ENCODE peak calls at places on chromosomes 4 and X, in eight cellular contexts. One of them, this sample, is unnamed. For H3K9me3 and H3K4me1, the result is how much of the 10 kb centered on the place peaks cover.

GRCh38 chrX:9921407-9921806 is 45.8 kb upstream of the CLDN34 start:
- DNase-seq in transverse colon: no peak
- DNase-seq in sigmoid colon: no peak
- DNase-seq in uterus: no peak
- DNase-seq in IMR-90: no peak
- DNase-seq in A549: no peak
- DNase-seq in HepG2: peak
- DNase-seq in ovary: no peak
- DNase-seq in this sample: no peak

GRCh38 chrX:133418588-133418987 is 3.3 kb upstream of the GPC4 start:
- DNase-seq in A549: no peak
- DNase-seq in IMR-90: no peak
- DNase-seq in ovary: no peak
- DNase-seq in sigmoid colon: no peak
- DNase-seq in transverse colon: no peak
- DNase-seq in HepG2: no peak
- DNase-seq in uterus: no peak
- DNase-seq in this sample: no peak

GRCh38 chr4:107292979-107293378 is 256.9 kb upstream of the DKK2 start:
- DNase-seq in HepG2: no peak
- DNase-seq in A549: no peak
- DNase-seq in ovary: no peak
- DNase-seq in transverse colon: no peak
- DNase-seq in sigmoid colon: no peak
- DNase-seq in IMR-90: no peak
- DNase-seq in uterus: no peak
- DNase-seq in this sample: no peak

GRCh38 chrX:10537308-10537707 is 83.1 kb downstream of the MID1 start:
- DNase-seq in sigmoid colon: no peak
- DNase-seq in IMR-90: no peak
- DNase-seq in transverse colon: no peak
- DNase-seq in ovary: no peak
- DNase-seq in A549: no peak
- DNase-seq in HepG2: peak
- DNase-seq in uterus: no peak
- DNase-seq in this sample: no peak

GRCh38 chrX:21745756-21746155 is 12.2 kb downstream of the SMPX start:
- DNase-seq in transverse colon: peak
- DNase-seq in HepG2: no peak
- DNase-seq in ovary: peak
- DNase-seq in uterus: no peak
- DNase-seq in sigmoid colon: no peak
- DNase-seq in IMR-90: peak
- DNase-seq in A549: peak
- DNase-seq in this sample: no peak

GRCh38 chr4:169795585-169795984 is 37.8 kb upstream of the HPF1 start:
- DNase-seq in transverse colon: no peak
- DNase-seq in ovary: no peak
- DNase-seq in uterus: no peak
- DNase-seq in A549: no peak
- DNase-seq in HepG2: no peak
- DNase-seq in sigmoid colon: no peak
- DNase-seq in IMR-90: no peak
- DNase-seq in this sample: no peak

GRCh38 chr4:24674279-24674678 is 89.9 kb upstream of the DHX15 start:
- DNase-seq in HepG2: no peak
- DNase-seq in A549: no peak
- DNase-seq in transverse colon: no peak
- DNase-seq in sigmoid colon: no peak
- DNase-seq in ovary: no peak
- DNase-seq in IMR-90: no peak
- DNase-seq in uterus: no peak
- DNase-seq in this sample: no peak

GRCh38 chrX:132266583-132267355 is 47.5 kb upstream of the RAP2C start:
- DNase-seq in ovary: no peak
- DNase-seq in A549: no peak
- DNase-seq in IMR-90: peak
- DNase-seq in transverse colon: no peak
- DNase-seq in uterus: no peak
- DNase-seq in HepG2: no peak
- DNase-seq in sigmoid colon: no peak
- DNase-seq in this sample: no peak

GRCh38 chrX:108437354-108437753 is 868 bp downstream of the COL4A6 start:
- DNase-seq in HepG2: no peak
- DNase-seq in IMR-90: no peak
- DNase-seq in sigmoid colon: no peak
- DNase-seq in ovary: no peak
- DNase-seq in A549: no peak
- DNase-seq in uterus: no peak
- DNase-seq in transverse colon: no peak
- DNase-seq in this sample: no peak

GRCh38 chr4:37685211-37685725 is 908 bp downstream of the RELL1 start:
- DNase-seq in ovary: no peak
- DNase-seq in sigmoid colon: peak
- DNase-seq in uterus: no peak
- DNase-seq in IMR-90: peak
- DNase-seq in transverse colon: peak
- DNase-seq in HepG2: no peak
- DNase-seq in A549: no peak
- DNase-seq in this sample: no peak

GRCh38 chr4:119209077-119209476 is 3.4 kb upstream of the USP53 start:
- DNase-seq in ovary: no peak
- DNase-seq in transverse colon: no peak
- DNase-seq in uterus: no peak
- DNase-seq in IMR-90: peak
- DNase-seq in A549: peak
- DNase-seq in HepG2: peak
- DNase-seq in sigmoid colon: no peak
- DNase-seq in this sample: no peak

GRCh38 chr4:6391186-6391851 is 81.1 kb downstream of the PPP2R2C start:
- DNase-seq in transverse colon: no peak
- DNase-seq in ovary: no peak
- DNase-seq in sigmoid colon: no peak
- DNase-seq in uterus: no peak
- DNase-seq in HepG2: no peak
- DNase-seq in IMR-90: no peak
- DNase-seq in A549: no peak
- DNase-seq in this sample: no peak

GRCh38 chr4:48375651-48376291 is 34.4 kb downstream of the SLAIN2 start:
- DNase-seq in sigmoid colon: no peak
- DNase-seq in ovary: no peak
- DNase-seq in A549: peak
- DNase-seq in transverse colon: peak
- DNase-seq in IMR-90: peak
- DNase-seq in uterus: no peak
- DNase-seq in HepG2: peak
- DNase-seq in this sample: no peak

GRCh38 chr4:2255501-2256155 is 6.3 kb downstream of the MXD4 start:
- DNase-seq in uterus: peak
- DNase-seq in A549: no peak
- DNase-seq in IMR-90: no peak
- DNase-seq in HepG2: no peak
- DNase-seq in ovary: peak
- DNase-seq in transverse colon: peak
- DNase-seq in sigmoid colon: peak
- DNase-seq in this sample: no peak

GRCh38 chr4:128471576-128471975 is 184.0 kb upstream of the PGRMC2 start:
- DNase-seq in sigmoid colon: no peak
- DNase-seq in uterus: no peak
- DNase-seq in transverse colon: no peak
- DNase-seq in IMR-90: no peak
- DNase-seq in HepG2: no peak
- DNase-seq in ovary: no peak
- DNase-seq in A549: no peak
- DNase-seq in this sample: no peak

GRCh38 chr4:92210906-92211305 is 92.9 kb upstream of the GRID2 start:
- DNase-seq in uterus: no peak
- DNase-seq in IMR-90: no peak
- DNase-seq in HepG2: no peak
- DNase-seq in sigmoid colon: no peak
- DNase-seq in A549: no peak
- DNase-seq in transverse colon: no peak
- DNase-seq in ovary: no peak
- DNase-seq in this sample: no peak

DNA sequence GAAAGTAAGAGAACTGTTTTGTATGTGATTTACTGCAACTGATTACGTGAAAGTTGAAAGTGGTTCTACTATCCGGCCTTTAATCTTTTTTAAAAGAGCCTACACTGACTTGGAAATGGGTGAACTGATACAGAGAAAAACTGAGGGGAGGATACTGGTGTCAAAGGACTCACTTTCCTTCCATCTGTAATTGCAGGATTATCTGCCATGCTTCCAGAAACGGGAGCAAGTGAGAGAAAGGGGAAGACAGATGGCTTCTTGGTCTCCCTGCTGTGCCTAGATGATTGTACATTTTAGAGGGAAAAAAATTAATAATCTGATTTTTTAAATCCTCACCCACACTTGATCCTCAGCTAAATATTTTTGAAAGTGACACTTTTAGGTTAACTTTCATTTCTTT is 88.3 kb upstream of the GRID2 start:
- DNase-seq in HepG2: no peak
- DNase-seq in IMR-90: no peak
- DNase-seq in uterus: no peak
- DNase-seq in sigmoid colon: no peak
- DNase-seq in ovary: no peak
- DNase-seq in A549: no peak
- DNase-seq in transverse colon: no peak
- DNase-seq in this sample: no peak
- H3K9me3 ChIP-seq in HepG2: under half
- H3K9me3 ChIP-seq in IMR-90: under half
- H3K9me3 ChIP-seq in uterus: under half
- H3K9me3 ChIP-seq in sigmoid colon: under half
- H3K9me3 ChIP-seq in ovary: under half
- H3K9me3 ChIP-seq in A549: under half
- H3K9me3 ChIP-seq in transverse colon: under half
- H3K9me3 ChIP-seq in this sample: under half

GRCh38 chrX:49043220-49043986 is at the start of gene TFE3:
- DNase-seq in uterus: peak
- DNase-seq in IMR-90: peak
- DNase-seq in ovary: peak
- DNase-seq in sigmoid colon: peak
- DNase-seq in HepG2: peak
- DNase-seq in transverse colon: peak
- DNase-seq in A549: peak
- DNase-seq in this sample: peak
- TF ChIP-seq POLR2A in uterus: peak
- TF ChIP-seq POLR2A in IMR-90: peak
- TF ChIP-seq POLR2A in ovary: peak
- TF ChIP-seq POLR2A in sigmoid colon: peak
- TF ChIP-seq POLR2A in HepG2: no peak
- TF ChIP-seq POLR2A in transverse colon: peak
- TF ChIP-seq POLR2A in A549: peak
- TF ChIP-seq POLR2A in this sample: peak

GRCh38 chr4:8865681-8866310 is 5.8 kb downstream of the HMX1 start:
- DNase-seq in sigmoid colon: no peak
- DNase-seq in transverse colon: no peak
- DNase-seq in HepG2: no peak
- DNase-seq in uterus: no peak
- DNase-seq in ovary: no peak
- DNase-seq in A549: no peak
- DNase-seq in IMR-90: no peak
- DNase-seq in this sample: no peak

GRCh38 chr4:8868321-8869001 is 3.2 kb downstream of the HMX1 start:
- DNase-seq in transverse colon: no peak
- DNase-seq in A549: no peak
- DNase-seq in sigmoid colon: no peak
- DNase-seq in HepG2: no peak
- DNase-seq in uterus: no peak
- DNase-seq in ovary: no peak
- DNase-seq in IMR-90: no peak
- DNase-seq in this sample: no peak

GRCh38 chr4:8867624-8868320 is 3.9 kb downstream of the HMX1 start:
- DNase-seq in HepG2: no peak
- DNase-seq in ovary: no peak
- DNase-seq in IMR-90: no peak
- DNase-seq in A549: no peak
- DNase-seq in sigmoid colon: no peak
- DNase-seq in uterus: no peak
- DNase-seq in transverse colon: no peak
- DNase-seq in this sample: no peak

GRCh38 chr4:8866421-8866820 is 5.2 kb downstream of the HMX1 start:
- DNase-seq in ovary: no peak
- DNase-seq in transverse colon: no peak
- DNase-seq in sigmoid colon: no peak
- DNase-seq in A549: no peak
- DNase-seq in uterus: no peak
- DNase-seq in HepG2: no peak
- DNase-seq in IMR-90: no peak
- DNase-seq in this sample: no peak

DNA sequence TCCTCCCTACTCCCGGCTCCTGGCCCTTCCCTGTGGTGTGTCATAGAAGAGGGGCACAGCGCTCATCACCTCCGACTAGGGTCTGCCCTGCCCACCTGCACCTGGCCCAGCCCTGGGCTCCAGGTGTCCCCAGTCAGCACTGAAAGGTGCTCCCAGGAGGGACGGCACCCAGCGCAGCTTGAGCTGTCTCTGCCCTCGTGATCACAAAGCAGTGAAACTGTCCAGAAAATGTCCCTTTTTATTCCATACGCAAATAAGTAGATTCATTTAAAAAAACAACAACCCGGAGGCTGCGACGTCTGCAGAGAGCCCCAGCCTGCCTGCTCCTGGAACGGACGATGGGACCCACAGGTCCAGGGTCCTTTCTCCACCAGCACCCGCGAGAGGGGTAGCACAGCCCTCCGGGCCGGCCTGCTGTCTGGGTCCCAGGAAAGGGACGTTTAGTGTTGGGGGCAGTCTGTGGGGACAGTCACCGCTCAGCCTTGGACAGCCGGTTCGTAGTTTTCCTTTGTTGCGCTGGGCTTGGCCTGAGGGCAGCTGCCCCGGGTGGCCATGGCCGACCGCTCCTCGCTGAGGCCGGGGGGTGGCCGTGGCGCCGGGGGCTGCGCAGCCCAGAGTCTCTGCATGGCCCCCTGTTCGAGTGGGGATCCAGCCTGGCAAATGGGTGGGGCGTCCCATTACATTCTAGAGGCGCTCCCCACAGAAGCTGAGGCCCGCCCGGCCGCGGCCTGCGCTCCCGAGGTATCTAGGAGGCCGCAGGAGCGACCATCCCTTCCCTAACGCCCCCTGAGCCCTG is 4.6 kb downstream of the HMX1 start:
- DNase-seq in A549: no peak
- DNase-seq in sigmoid colon: no peak
- DNase-seq in uterus: no peak
- DNase-seq in IMR-90: no peak
- DNase-seq in HepG2: no peak
- DNase-seq in transverse colon: no peak
- DNase-seq in ovary: no peak
- DNase-seq in this sample: no peak
- H3K4me1 ChIP-seq in A549: under half
- H3K4me1 ChIP-seq in sigmoid colon: under half
- H3K4me1 ChIP-seq in uterus: under half
- H3K4me1 ChIP-seq in IMR-90: under half
- H3K4me1 ChIP-seq in HepG2: under half
- H3K4me1 ChIP-seq in transverse colon: under half
- H3K4me1 ChIP-seq in ovary: under half
- H3K4me1 ChIP-seq in this sample: under half

DNA sequence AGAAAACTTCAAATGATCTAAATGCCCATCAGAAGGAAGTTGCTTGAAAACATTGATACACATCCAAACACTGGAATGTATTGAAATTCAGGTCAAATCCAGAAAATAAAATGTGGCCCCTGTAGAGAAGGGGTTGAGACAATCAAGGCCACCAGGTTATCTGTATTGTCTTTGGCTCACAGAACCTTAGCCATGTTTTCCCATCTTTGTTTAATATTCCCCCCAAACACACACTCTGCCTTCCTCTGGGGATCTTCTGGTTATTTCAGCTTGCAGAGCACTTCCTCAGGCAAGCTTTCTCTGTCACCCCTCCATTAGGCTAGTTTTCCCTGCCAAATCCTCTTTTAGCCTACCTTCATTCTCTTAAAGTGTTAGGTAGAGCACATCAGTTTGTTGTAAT is 30.5 kb downstream of the PAGE2 start:
- DNase-seq in ovary: no peak
- DNase-seq in sigmoid colon: no peak
- DNase-seq in IMR-90: no peak
- DNase-seq in uterus: no peak
- DNase-seq in A549: no peak
- DNase-seq in HepG2: no peak
- DNase-seq in transverse colon: no peak
- DNase-seq in this sample: no peak
- H3K9me3 ChIP-seq in ovary: under half
- H3K9me3 ChIP-seq in sigmoid colon: under half
- H3K9me3 ChIP-seq in IMR-90: under half
- H3K9me3 ChIP-seq in uterus: under half
- H3K9me3 ChIP-seq in A549: under half
- H3K9me3 ChIP-seq in HepG2: under half
- H3K9me3 ChIP-seq in transverse colon: under half
- H3K9me3 ChIP-seq in this sample: under half

This sample was measured in esophagus squamous epithelium.